ENCODE peak calls at places on chromosome 20, in five cellular contexts. One of them, this sample, is unnamed. For H3K4me1, the result is how much of the 10 kb centered on the place peaks cover.

GRCh38 chr20:21235713-21236445 is 67.3 kb upstream of the XRN2 start:
- DNase-seq in pancreas: peak
- DNase-seq in uterus: peak
- DNase-seq in SJCRH30: peak
- DNase-seq in psoas muscle: peak
- DNase-seq in this sample: peak

GRCh38 chr20:20365593-20365992 is 2.3 kb upstream of the INSM1 start:
- DNase-seq in SJCRH30: no peak
- DNase-seq in psoas muscle: no peak
- DNase-seq in pancreas: no peak
- DNase-seq in uterus: no peak
- DNase-seq in this sample: no peak

GRCh38 chr20:2210646-2211556 is 84.9 kb upstream of the TGM3 start:
- DNase-seq in pancreas: no peak
- DNase-seq in psoas muscle: no peak
- DNase-seq in uterus: no peak
- DNase-seq in SJCRH30: no peak
- DNase-seq in this sample: no peak

GRCh38 chr20:62550087-62550565 is 74.3 kb upstream of the GATA5 start:
- DNase-seq in uterus: peak
- DNase-seq in pancreas: no peak
- DNase-seq in SJCRH30: peak
- DNase-seq in psoas muscle: peak
- DNase-seq in this sample: peak

GRCh38 chr20:61026173-61026572 is 225.9 kb upstream of the CDH4 start:
- DNase-seq in pancreas: no peak
- DNase-seq in SJCRH30: no peak
- DNase-seq in uterus: no peak
- DNase-seq in psoas muscle: no peak
- DNase-seq in this sample: no peak

GRCh38 chr20:24958506-24959385 is 9.7 kb downstream of the CST7 start:
- DNase-seq in SJCRH30: no peak
- DNase-seq in psoas muscle: no peak
- DNase-seq in pancreas: no peak
- DNase-seq in uterus: no peak
- DNase-seq in this sample: no peak

GRCh38 chr20:36098364-36098763 is 56.2 kb upstream of the EPB41L1 start:
- DNase-seq in psoas muscle: no peak
- DNase-seq in uterus: peak
- DNase-seq in pancreas: peak
- DNase-seq in SJCRH30: no peak
- DNase-seq in this sample: peak

GRCh38 chr20:48818481-48818987 is 9.3 kb downstream of the PREX1 start:
- DNase-seq in uterus: no peak
- DNase-seq in psoas muscle: no peak
- DNase-seq in SJCRH30: no peak
- DNase-seq in pancreas: no peak
- DNase-seq in this sample: no peak

GRCh38 chr20:48716086-48716485 is 111.7 kb downstream of the PREX1 start:
- DNase-seq in pancreas: no peak
- DNase-seq in SJCRH30: no peak
- DNase-seq in uterus: no peak
- DNase-seq in psoas muscle: no peak
- DNase-seq in this sample: no peak

GRCh38 chr20:2767768-2768631 is 32.4 kb downstream of the CPXM1 start:
- DNase-seq in psoas muscle: no peak
- DNase-seq in pancreas: peak
- DNase-seq in uterus: no peak
- DNase-seq in SJCRH30: no peak
- DNase-seq in this sample: peak

GRCh38 chr20:61252601-61253263 is 671 bp downstream of the CDH4 start:
- DNase-seq in SJCRH30: no peak
- DNase-seq in uterus: no peak
- DNase-seq in psoas muscle: no peak
- DNase-seq in pancreas: no peak
- DNase-seq in this sample: no peak

GRCh38 chr20:25738198-25738597 is 41.5 kb upstream of the ZNF337 start:
- DNase-seq in pancreas: no peak
- DNase-seq in SJCRH30: no peak
- DNase-seq in uterus: no peak
- DNase-seq in psoas muscle: no peak
- DNase-seq in this sample: no peak

GRCh38 chr20:50610212-50610718 is 81.1 kb downstream of the RIPOR3 start:
- DNase-seq in uterus: no peak
- DNase-seq in psoas muscle: no peak
- DNase-seq in pancreas: no peak
- DNase-seq in SJCRH30: no peak
- DNase-seq in this sample: no peak

GRCh38 chr20:2405693-2406065 is 25.0 kb downstream of the TGM6 start:
- DNase-seq in pancreas: no peak
- DNase-seq in psoas muscle: no peak
- DNase-seq in uterus: no peak
- DNase-seq in SJCRH30: peak
- DNase-seq in this sample: no peak

GRCh38 chr20:20362774-20363435 is 5.0 kb upstream of the INSM1 start:
- DNase-seq in pancreas: no peak
- DNase-seq in uterus: no peak
- DNase-seq in SJCRH30: no peak
- DNase-seq in psoas muscle: no peak
- DNase-seq in this sample: no peak

GRCh38 chr20:32337937-32338661 is 20.0 kb upstream of the ASXL1 start:
- DNase-seq in pancreas: no peak
- DNase-seq in psoas muscle: no peak
- DNase-seq in SJCRH30: no peak
- DNase-seq in uterus: no peak
- DNase-seq in this sample: no peak

GRCh38 chr20:61633004-61633403 is 380.9 kb downstream of the CDH4 start:
- DNase-seq in SJCRH30: no peak
- DNase-seq in uterus: no peak
- DNase-seq in psoas muscle: no peak
- DNase-seq in pancreas: no peak
- DNase-seq in this sample: no peak

GRCh38 chr20:46975976-46976375 is 81.3 kb downstream of the EYA2 start:
- DNase-seq in uterus: no peak
- DNase-seq in psoas muscle: no peak
- DNase-seq in SJCRH30: no peak
- DNase-seq in pancreas: no peak
- DNase-seq in this sample: no peak

GRCh38 chr20:4435671-4436070 is 286.0 kb upstream of the PRND start:
- DNase-seq in uterus: no peak
- DNase-seq in pancreas: no peak
- DNase-seq in psoas muscle: no peak
- DNase-seq in SJCRH30: no peak
- DNase-seq in this sample: no peak

GRCh38 chr20:20752712-20753111 is 40.3 kb upstream of the RALGAPA2 start:
- DNase-seq in pancreas: no peak
- DNase-seq in uterus: no peak
- DNase-seq in psoas muscle: no peak
- DNase-seq in SJCRH30: no peak
- DNase-seq in this sample: no peak

GRCh38 chr20:45346291-45346718 is 1.9 kb downstream of the SDC4 start:
- DNase-seq in SJCRH30: no peak
- DNase-seq in pancreas: no peak
- DNase-seq in uterus: no peak
- DNase-seq in psoas muscle: peak
- DNase-seq in this sample: no peak
- H3K27ac ChIP-seq in SJCRH30: no peak
- H3K27ac ChIP-seq in pancreas: peak
- H3K27ac ChIP-seq in uterus: peak
- H3K27ac ChIP-seq in psoas muscle: peak
- H3K27ac ChIP-seq in this sample: peak

DNA sequence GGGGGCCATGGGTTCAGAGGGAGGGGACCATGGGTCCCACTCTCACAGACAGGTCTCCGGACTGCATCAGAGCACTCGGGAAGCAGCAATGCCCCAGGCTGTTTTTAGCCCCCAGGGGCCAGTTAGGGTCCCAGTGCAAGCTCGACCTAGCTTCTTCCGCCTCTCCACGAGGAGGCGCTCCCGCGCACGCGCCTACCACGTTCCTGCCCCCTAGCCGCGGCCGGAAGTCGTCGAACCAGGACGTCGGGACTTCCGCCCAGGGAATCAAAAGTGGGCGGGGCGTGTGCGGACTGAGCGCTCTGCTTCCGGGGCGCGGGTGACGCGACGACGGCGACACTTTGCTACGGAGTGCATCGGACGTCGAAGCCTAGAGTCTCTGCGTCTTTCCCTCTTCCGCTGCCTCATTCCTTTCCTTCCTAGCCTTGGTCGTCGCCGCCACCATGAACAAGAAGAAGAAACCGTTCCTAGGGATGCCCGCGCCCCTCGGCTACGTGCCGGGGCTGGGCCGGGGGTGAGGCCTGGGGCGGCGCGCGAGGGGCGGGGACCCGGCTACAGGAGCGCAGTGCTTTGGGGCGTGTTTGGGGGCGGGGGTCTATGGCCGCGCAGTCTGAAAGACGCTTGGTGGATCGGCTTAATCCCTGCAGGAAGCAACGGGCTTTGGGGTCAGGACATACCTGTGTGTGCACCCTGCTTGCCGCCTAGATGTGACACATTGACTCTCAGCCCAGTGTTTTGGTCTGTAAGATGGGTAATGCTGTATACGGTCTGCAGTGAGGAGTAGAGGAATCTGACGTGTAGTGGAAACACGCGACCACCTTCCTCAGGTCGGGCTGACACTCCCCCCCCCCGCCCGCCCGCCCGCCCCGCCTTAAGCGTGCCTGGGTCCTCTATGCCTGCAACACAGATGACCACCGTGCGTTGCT is at the start of gene PRPF6:
- DNase-seq in psoas muscle: peak
- DNase-seq in pancreas: peak
- DNase-seq in uterus: peak
- DNase-seq in SJCRH30: peak
- DNase-seq in this sample: peak
- H3K4me1 ChIP-seq in psoas muscle: under half
- H3K4me1 ChIP-seq in pancreas: under half
- H3K4me1 ChIP-seq in uterus: under half
- H3K4me1 ChIP-seq in SJCRH30: under half
- H3K4me1 ChIP-seq in this sample: under half

GRCh38 chr20:58543274-58543673 is 28.1 kb upstream of the APCDD1L start:
- DNase-seq in pancreas: no peak
- DNase-seq in psoas muscle: no peak
- DNase-seq in uterus: no peak
- DNase-seq in SJCRH30: no peak
- DNase-seq in this sample: no peak
- H3K27ac ChIP-seq in pancreas: no peak
- H3K27ac ChIP-seq in psoas muscle: no peak
- H3K27ac ChIP-seq in uterus: no peak
- H3K27ac ChIP-seq in SJCRH30: no peak
- H3K27ac ChIP-seq in this sample: no peak

DNA sequence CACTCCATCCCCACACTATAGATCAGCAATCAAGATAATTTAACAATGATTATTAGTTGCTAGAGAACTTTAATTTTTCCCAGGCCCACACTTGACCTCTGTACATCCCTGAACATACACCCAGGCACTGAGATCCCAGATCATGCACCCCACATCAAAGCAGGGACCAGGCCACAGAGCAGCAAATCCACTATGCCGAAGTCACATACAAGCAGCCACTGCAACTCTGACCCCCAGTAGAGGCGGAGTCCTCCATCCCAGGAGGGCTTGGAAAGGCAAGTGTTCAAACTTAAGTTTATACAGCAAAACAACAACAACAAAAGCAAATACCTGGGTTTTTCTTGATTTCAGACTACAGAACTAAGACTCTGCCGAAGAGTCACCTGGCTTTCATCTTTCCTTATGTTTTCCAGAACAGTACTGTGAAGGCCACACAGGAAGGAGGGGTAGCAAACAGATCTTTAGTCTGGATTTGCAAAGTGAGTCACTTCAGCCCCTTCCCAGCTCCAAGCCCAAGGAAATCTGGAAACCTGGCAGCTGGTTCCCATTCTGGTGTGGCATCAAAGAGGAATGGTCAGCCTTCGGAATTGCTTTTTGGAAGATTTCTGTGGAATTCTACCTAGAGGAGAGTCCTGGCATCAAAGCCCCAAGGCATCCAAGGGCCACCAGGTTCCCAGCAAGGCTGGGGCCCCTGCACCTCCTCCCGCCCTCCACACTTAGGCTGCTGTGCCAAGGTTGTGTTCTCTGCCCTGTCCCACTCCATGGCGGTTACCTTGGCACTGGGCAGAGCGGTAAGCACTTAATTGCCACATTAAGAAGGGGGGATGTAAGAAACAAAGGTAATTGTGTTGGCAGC is 7.3 kb downstream of the JAG1 start:
- DNase-seq in psoas muscle: no peak
- DNase-seq in uterus: peak
- DNase-seq in pancreas: no peak
- DNase-seq in SJCRH30: no peak
- DNase-seq in this sample: no peak
- H3K4me1 ChIP-seq in psoas muscle: under half
- H3K4me1 ChIP-seq in uterus: under half
- H3K4me1 ChIP-seq in pancreas: half or more
- H3K4me1 ChIP-seq in SJCRH30: under half
- H3K4me1 ChIP-seq in this sample: under half

GRCh38 chr20:34083137-34083536 is 28.9 kb downstream of the EIF2S2 start:
- DNase-seq in uterus: peak
- DNase-seq in psoas muscle: peak
- DNase-seq in SJCRH30: peak
- DNase-seq in pancreas: peak
- DNase-seq in this sample: peak

GRCh38 chr20:34084227-34084923 is 27.7 kb downstream of the EIF2S2 start:
- DNase-seq in pancreas: no peak
- DNase-seq in psoas muscle: no peak
- DNase-seq in uterus: no peak
- DNase-seq in SJCRH30: no peak
- DNase-seq in this sample: no peak

GRCh38 chr20:34083781-34084180 is 28.3 kb downstream of the EIF2S2 start:
- DNase-seq in psoas muscle: no peak
- DNase-seq in pancreas: no peak
- DNase-seq in uterus: no peak
- DNase-seq in SJCRH30: no peak
- DNase-seq in this sample: no peak

GRCh38 chr20:34079818-34080217 is 32.2 kb downstream of the EIF2S2 start:
- DNase-seq in psoas muscle: no peak
- DNase-seq in uterus: no peak
- DNase-seq in pancreas: no peak
- DNase-seq in SJCRH30: no peak
- DNase-seq in this sample: no peak

GRCh38 chr20:34082232-34082887 is 29.7 kb downstream of the EIF2S2 start:
- DNase-seq in pancreas: no peak
- DNase-seq in uterus: no peak
- DNase-seq in SJCRH30: no peak
- DNase-seq in psoas muscle: no peak
- DNase-seq in this sample: no peak
- H3K27ac ChIP-seq in pancreas: no peak
- H3K27ac ChIP-seq in uterus: peak
- H3K27ac ChIP-seq in SJCRH30: no peak
- H3K27ac ChIP-seq in psoas muscle: peak
- H3K27ac ChIP-seq in this sample: no peak

GRCh38 chr20:1121439-1121838 is 3.0 kb downstream of the PSMF1 start:
- DNase-seq in SJCRH30: no peak
- DNase-seq in psoas muscle: no peak
- DNase-seq in uterus: no peak
- DNase-seq in pancreas: no peak
- DNase-seq in this sample: no peak
- H3K4me1 ChIP-seq in SJCRH30: under half
- H3K4me1 ChIP-seq in psoas muscle: half or more
- H3K4me1 ChIP-seq in uterus: under half
- H3K4me1 ChIP-seq in pancreas: under half
- H3K4me1 ChIP-seq in this sample: under half

DNA sequence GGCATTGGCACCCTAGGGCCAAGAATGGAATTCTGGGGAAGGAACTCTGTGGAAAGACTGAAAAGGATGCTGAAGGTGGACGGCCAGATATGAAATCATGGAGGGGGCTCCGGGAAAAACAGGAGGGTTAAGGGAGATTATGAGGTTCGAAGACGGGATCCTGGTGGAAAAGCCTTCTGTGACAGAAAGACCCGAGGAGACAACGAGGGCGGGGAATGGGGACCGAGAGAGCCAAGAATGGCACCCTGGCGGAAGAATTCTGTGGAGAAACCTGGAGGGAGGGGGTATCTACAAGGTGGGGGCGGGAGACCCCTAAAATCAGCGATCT is 426 bp downstream of the TRMT6 start:
- DNase-seq in pancreas: no peak
- DNase-seq in uterus: no peak
- DNase-seq in SJCRH30: no peak
- DNase-seq in psoas muscle: no peak
- DNase-seq in this sample: no peak
- H3K27ac ChIP-seq in pancreas: no peak
- H3K27ac ChIP-seq in uterus: peak
- H3K27ac ChIP-seq in SJCRH30: peak
- H3K27ac ChIP-seq in psoas muscle: peak
- H3K27ac ChIP-seq in this sample: no peak

This sample was measured in aorta.